ENCODE peak calls at places on chromosome 16, in four cellular contexts. U, V, P and Y are unnamed samples.

GRCh38 chr16:20937736-20938135 is 37.2 kb downstream of the LYRM1 start:
- DNase-seq in U (no peak), V (no peak), P (no peak), Y (no peak)

GRCh38 chr16:52497067-52497816 is 49.7 kb downstream of the TOX3 start:
- DNase-seq in U (peak; percentile 81), V (no peak), P (no peak), Y (no peak)

GRCh38 chr16:2774161-2774891 is 2.8 kb downstream of the ELOB start:
- DNase-seq in U (no peak), V (no peak), P (no peak), Y (no peak)

GRCh38 chr16:20918486-20919239 is 18.1 kb downstream of the LYRM1 start:
- DNase-seq in U (peak; percentile 81), V (peak; percentile 72), P (no peak), Y (no peak)

GRCh38 chr16:86515780-86516617 is 5.7 kb downstream of the FOXF1 start:
- DNase-seq in U (no peak), V (no peak), P (no peak), Y (no peak)

GRCh38 chr16:25012525-25012991 is 2.6 kb downstream of the ARHGAP17 start:
- DNase-seq in U (peak; percentile 89), V (no peak), P (no peak), Y (no peak)

GRCh38 chr16:56841233-56841632 is 23.8 kb upstream of the SLC12A3 start:
- DNase-seq in U (peak; percentile 47), V (no peak), P (no peak), Y (no peak)

GRCh38 chr16:81601008-81601428 is 156.4 kb downstream of the CMIP start:
- DNase-seq in U (peak; percentile 69), V (peak; percentile 75), P (no peak), Y (no peak)

GRCh38 chr16:82845076-82845475 is 218.3 kb downstream of the CDH13 start:
- DNase-seq in U (no peak), V (no peak), P (no peak), Y (no peak)

GRCh38 chr16:73036074-73036826 is 11.7 kb downstream of the ZFHX3 start:
- DNase-seq in U (no peak), V (no peak), P (peak; percentile 91), Y (no peak)

GRCh38 chr16:81263470-81264200 is 25.1 kb downstream of the BCO1 start:
- DNase-seq in U (peak; percentile 73), V (no peak), P (no peak), Y (no peak)

GRCh38 chr16:67542464-67542863 is 13.8 kb downstream of the RIPOR1 start:
- DNase-seq in U (peak; percentile 70), V (no peak), P (peak; percentile 88), Y (no peak)

GRCh38 chr16:85310868-85311585 is 198.8 kb upstream of the CIBAR2 start:
- DNase-seq in U (no peak), V (no peak), P (no peak), Y (no peak)

GRCh38 chr16:90008708-90009145 is 10.5 kb downstream of the DBNDD1 start:
- DNase-seq in U (no peak), V (no peak), P (peak; percentile 80), Y (no peak)

GRCh38 chr16:64695684-64696083 is 426.2 kb downstream of the CDH11 start:
- DNase-seq in U (no peak), V (no peak), P (no peak), Y (no peak)

DNA sequence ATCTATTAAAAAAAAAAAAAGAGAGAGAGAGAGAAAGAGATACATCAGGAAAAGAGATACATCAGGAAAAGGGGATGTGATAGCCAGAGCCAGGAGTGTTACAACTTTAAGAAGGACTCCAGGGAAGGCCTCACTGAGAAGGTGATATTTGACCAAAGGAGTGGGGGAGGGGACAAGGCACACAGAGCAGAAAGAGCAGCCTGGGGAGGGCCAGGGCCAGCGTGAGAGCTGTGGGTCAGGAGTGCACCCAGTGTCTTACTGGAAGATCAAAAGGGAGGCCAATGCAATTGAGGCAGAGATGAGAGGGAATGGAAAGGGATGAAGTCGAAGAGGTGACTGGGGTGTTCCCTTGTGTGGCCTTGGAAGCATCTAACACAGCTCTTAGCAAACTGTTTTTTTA is 7.7 kb downstream of the ASPHD1 start:
- DNase-seq in U (no peak), V (no peak), P (no peak), Y (no peak)
- TF ChIP-seq CTCF in U (no peak), V (no peak), P (no peak), Y (no peak)

DNA sequence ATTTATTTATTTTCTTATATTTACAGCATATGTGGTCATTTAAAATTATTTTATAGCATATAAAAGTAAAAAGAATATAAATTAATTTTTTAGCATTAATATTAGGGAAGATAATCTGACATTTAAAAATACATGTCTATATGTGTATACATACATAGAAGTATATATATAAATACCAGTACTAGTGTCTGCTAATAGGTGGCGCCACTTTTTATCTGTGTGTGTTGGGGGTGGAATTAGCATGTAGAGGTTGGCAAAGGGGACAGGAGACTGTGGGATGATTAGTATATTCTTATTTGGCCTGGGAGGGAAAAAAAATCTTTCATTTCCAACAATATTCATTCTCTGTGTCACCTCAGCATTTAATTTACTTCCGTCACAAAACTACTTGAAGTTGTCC is 359.1 kb downstream of the WWOX start:
- DNase-seq in U (no peak), V (no peak), P (no peak), Y (no peak)
- TF ChIP-seq CTCF in U (no peak), V (no peak), P (no peak), Y (no peak)

DNA sequence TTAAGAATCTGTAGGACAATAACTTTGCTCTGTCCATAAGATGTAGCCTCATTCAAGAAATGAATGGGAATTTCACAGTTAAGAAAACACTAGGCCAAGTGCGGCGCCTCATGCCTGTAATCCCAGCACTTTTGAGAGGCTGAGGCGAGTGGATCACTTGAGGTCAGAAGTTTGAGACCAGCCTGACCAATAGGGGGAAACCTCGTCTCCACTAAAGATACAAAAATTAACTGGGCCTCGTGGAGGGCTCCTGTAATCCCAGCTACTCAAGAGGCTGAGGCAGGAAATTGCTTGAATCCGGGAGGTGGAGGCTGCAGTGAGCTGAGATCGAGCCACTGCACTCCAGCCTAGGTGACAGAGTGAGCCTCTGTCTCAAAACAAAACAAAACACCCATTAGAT is 19.9 kb upstream of the RSL1D1 start:
- DNase-seq in U (peak; percentile 48), V (no peak), P (no peak), Y (no peak)
- TF ChIP-seq CTCF in U (peak; percentile 24), V (no peak), P (no peak), Y (no peak)

DNA sequence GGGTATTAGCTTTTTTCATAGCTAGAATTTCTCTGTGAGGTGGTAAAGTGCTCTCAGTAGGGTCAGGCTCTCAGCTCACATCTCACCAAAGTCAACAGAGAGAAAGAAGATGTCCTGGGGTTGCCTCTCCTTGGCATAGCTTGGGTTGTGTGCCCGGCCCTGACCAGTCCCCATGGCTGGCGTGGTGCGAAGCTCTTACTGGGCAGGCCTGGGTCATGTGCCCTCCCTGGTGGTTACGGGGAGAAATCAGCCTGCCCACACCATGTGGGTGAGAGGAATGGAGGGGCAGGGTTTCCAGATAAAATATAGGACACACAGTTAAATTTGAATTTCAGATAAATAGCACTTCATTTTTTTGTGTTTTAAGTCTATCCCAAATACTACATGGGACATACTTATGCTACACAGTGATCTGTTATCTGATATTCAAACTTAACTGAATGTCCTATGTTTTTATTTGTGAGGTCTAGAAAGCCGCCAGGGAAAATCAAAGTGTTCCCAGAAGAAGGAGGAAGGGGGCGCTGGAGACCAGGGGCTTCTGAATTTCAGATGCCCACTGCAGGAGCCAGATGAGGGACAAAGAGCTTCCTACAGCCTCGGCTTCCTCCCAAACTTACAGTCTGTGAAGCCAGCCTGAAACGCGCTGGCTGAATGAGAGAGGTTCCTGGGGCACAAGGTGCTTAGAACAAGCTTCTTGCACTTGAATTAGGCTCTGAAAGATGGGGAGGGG is 45.4 kb downstream of the NKD1 start:
- DNase-seq in U (peak; percentile 36), V (no peak), P (no peak), Y (no peak)
- TF ChIP-seq CTCF in U (peak; percentile 38), V (peak; percentile 9), P (no peak), Y (no peak)

GRCh38 chr16:23244122-23244521 is 58.0 kb upstream of the SCNN1B start:
- DNase-seq in U (no peak), V (no peak), P (peak; percentile 2), Y (no peak)
- TF ChIP-seq CTCF in U (no peak), V (no peak), P (no peak), Y (no peak)

GRCh38 chr16:1464196-1464893 is 10.5 kb downstream of the CLCN7 start:
- DNase-seq in U (no peak), V (no peak), P (no peak), Y (no peak)

GRCh38 chr16:1466054-1466453 is 8.8 kb downstream of the CLCN7 start:
- DNase-seq in U (no peak), V (no peak), P (no peak), Y (no peak)

GRCh38 chr16:1465567-1465915 is 9.3 kb downstream of the CLCN7 start:
- DNase-seq in U (no peak), V (no peak), P (no peak), Y (no peak)

GRCh38 chr16:1466968-1467521 is 7.8 kb downstream of the CLCN7 start:
- DNase-seq in U (no peak), V (no peak), P (no peak), Y (no peak)

GRCh38 chr16:1464894-1465566 is 9.8 kb downstream of the CLCN7 start:
- DNase-seq in U (no peak), V (no peak), P (no peak), Y (no peak)
- TF ChIP-seq CTCF in U (no peak), V (no peak), P (no peak), Y (no peak)

GRCh38 chr16:11389083-11389482 is 43.8 kb downstream of the RMI2 start:
- DNase-seq in U (no peak), V (no peak), P (no peak), Y (no peak)

GRCh38 chr16:11384956-11385586 is 39.8 kb downstream of the RMI2 start:
- DNase-seq in U (no peak), V (no peak), P (no peak), Y (no peak)

GRCh38 chr16:11386054-11386680 is 40.9 kb downstream of the RMI2 start:
- DNase-seq in U (no peak), V (no peak), P (no peak), Y (no peak)

GRCh38 chr16:11384184-11384955 is 39.1 kb downstream of the RMI2 start:
- DNase-seq in U (no peak), V (no peak), P (no peak), Y (no peak)

DNA sequence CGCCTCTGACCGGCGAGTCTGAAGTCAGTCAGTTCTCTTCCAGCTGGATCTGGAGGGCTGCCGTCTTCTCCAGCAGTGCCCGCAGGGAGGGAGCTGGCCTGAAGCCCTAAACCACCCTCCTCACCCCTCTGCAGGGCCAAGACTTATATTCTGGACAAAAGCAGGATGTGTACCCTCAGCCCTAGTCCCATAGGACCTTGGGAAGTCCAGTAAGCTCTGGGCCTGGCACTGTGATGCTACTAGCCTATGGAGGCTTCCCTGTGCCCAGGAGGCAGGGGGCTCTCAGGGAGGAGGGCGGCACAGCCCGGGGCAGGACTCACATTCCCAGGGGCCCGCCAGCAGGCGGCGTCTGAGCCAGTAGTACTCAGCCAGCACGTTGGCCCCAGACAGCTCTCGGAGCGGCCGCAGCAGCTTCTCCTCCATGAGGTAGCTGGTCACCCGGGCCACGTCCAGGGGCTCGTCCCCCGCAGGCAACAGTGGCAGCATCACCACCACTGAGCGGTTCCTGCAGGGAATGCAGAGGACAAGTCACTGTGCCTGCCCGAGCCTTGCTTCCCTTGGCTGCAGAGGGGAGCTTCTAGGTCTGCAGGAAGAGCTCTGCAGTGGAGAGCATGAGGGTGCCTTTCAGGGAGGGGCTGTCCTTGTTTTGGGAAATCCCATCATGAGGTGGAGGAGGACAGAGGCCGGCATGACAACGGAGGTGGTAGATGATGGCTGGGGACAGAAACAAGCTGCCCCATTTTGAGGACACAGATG is 41.7 kb downstream of the RMI2 start:
- DNase-seq in U (no peak), V (no peak), P (no peak), Y (no peak)
- TF ChIP-seq CTCF in U (peak; percentile 63), V (peak; percentile 58), P (peak; percentile 26), Y (no peak)